ENCODE peak calls at places on chromosomes 11 and 22, in five cellular contexts. One of them, this sample, is unnamed.

GRCh38 chr11:57511741-57512430 is 3.6 kb downstream of the SLC43A1 start:
- DNase-seq in anterior cingulate cortex: no peak
- DNase-seq in GM13977: no peak
- DNase-seq in heart left ventricle: no peak
- DNase-seq in NCI-H2029: no peak
- DNase-seq in this sample: no peak

GRCh38 chr22:45504703-45505341 is 2.1 kb downstream of the FBLN1 start:
- DNase-seq in anterior cingulate cortex: peak
- DNase-seq in GM13977: no peak
- DNase-seq in heart left ventricle: peak
- DNase-seq in NCI-H2029: no peak
- DNase-seq in this sample: no peak

GRCh38 chr11:65920035-65920802 is 993 bp downstream of the DRAP1 start:
- DNase-seq in anterior cingulate cortex: no peak
- DNase-seq in GM13977: no peak
- DNase-seq in heart left ventricle: no peak
- DNase-seq in NCI-H2029: no peak
- DNase-seq in this sample: no peak

GRCh38 chr11:45169310-45170072 is 23.1 kb downstream of the PRDM11 start:
- DNase-seq in NCI-H2029: peak
- DNase-seq in GM13977: no peak
- DNase-seq in heart left ventricle: no peak
- DNase-seq in anterior cingulate cortex: no peak
- DNase-seq in this sample: no peak

GRCh38 chr11:9137293-9138132 is 46.1 kb upstream of the SCUBE2 start:
- DNase-seq in anterior cingulate cortex: peak
- DNase-seq in GM13977: peak
- DNase-seq in heart left ventricle: peak
- DNase-seq in NCI-H2029: peak
- DNase-seq in this sample: peak

GRCh38 chr11:32430586-32431357 is 4.6 kb downstream of the WT1 start:
- DNase-seq in anterior cingulate cortex: no peak
- DNase-seq in heart left ventricle: no peak
- DNase-seq in NCI-H2029: no peak
- DNase-seq in GM13977: peak
- DNase-seq in this sample: no peak

GRCh38 chr11:94803491-94803890 is 35.3 kb downstream of the AMOTL1 start:
- DNase-seq in heart left ventricle: no peak
- DNase-seq in anterior cingulate cortex: no peak
- DNase-seq in GM13977: no peak
- DNase-seq in NCI-H2029: no peak
- DNase-seq in this sample: no peak

GRCh38 chr22:30777589-30777988 is 82.9 kb downstream of the OSBP2 start:
- DNase-seq in anterior cingulate cortex: no peak
- DNase-seq in heart left ventricle: no peak
- DNase-seq in GM13977: no peak
- DNase-seq in NCI-H2029: no peak
- DNase-seq in this sample: no peak

GRCh38 chr11:77127969-77128691 is at the start of gene MYO7A:
- DNase-seq in anterior cingulate cortex: peak
- DNase-seq in heart left ventricle: peak
- DNase-seq in NCI-H2029: no peak
- DNase-seq in GM13977: no peak
- DNase-seq in this sample: no peak

GRCh38 chr11:6475936-6476335 is 2.2 kb upstream of the TRIM3 start:
- DNase-seq in GM13977: no peak
- DNase-seq in NCI-H2029: peak
- DNase-seq in heart left ventricle: no peak
- DNase-seq in anterior cingulate cortex: no peak
- DNase-seq in this sample: no peak

GRCh38 chr11:115775846-115776245 is 271.6 kb upstream of the CADM1 start:
- DNase-seq in anterior cingulate cortex: no peak
- DNase-seq in heart left ventricle: no peak
- DNase-seq in GM13977: no peak
- DNase-seq in NCI-H2029: no peak
- DNase-seq in this sample: no peak

GRCh38 chr11:269146-269890 is 8.9 kb upstream of the NLRP6 start:
- DNase-seq in anterior cingulate cortex: no peak
- DNase-seq in heart left ventricle: no peak
- DNase-seq in GM13977: peak
- DNase-seq in NCI-H2029: no peak
- DNase-seq in this sample: no peak

GRCh38 chr11:74162688-74163467 is 7.9 kb downstream of the C2CD3 start:
- DNase-seq in GM13977: peak
- DNase-seq in anterior cingulate cortex: no peak
- DNase-seq in NCI-H2029: no peak
- DNase-seq in heart left ventricle: no peak
- DNase-seq in this sample: no peak

GRCh38 chr22:35600466-35600865 is 16.7 kb downstream of the MB start:
- DNase-seq in NCI-H2029: no peak
- DNase-seq in heart left ventricle: no peak
- DNase-seq in GM13977: no peak
- DNase-seq in anterior cingulate cortex: no peak
- DNase-seq in this sample: no peak

GRCh38 chr11:201936-202335 is 5.3 kb downstream of the BET1L start:
- DNase-seq in GM13977: no peak
- DNase-seq in heart left ventricle: no peak
- DNase-seq in anterior cingulate cortex: no peak
- DNase-seq in NCI-H2029: no peak
- DNase-seq in this sample: no peak

GRCh38 chr11:44632466-44633123 is 67.1 kb downstream of the CD82 start:
- DNase-seq in anterior cingulate cortex: peak
- DNase-seq in NCI-H2029: no peak
- DNase-seq in GM13977: no peak
- DNase-seq in heart left ventricle: no peak
- DNase-seq in this sample: no peak

GRCh38 chr11:44940424-44940823 is 10.3 kb downstream of the TP53I11 start:
- DNase-seq in GM13977: no peak
- DNase-seq in NCI-H2029: no peak
- DNase-seq in heart left ventricle: no peak
- DNase-seq in anterior cingulate cortex: no peak
- DNase-seq in this sample: no peak

GRCh38 chr11:65852508-65853248 is 5.3 kb downstream of the CFL1 start:
- DNase-seq in NCI-H2029: no peak
- DNase-seq in anterior cingulate cortex: no peak
- DNase-seq in GM13977: no peak
- DNase-seq in heart left ventricle: peak
- DNase-seq in this sample: no peak

GRCh38 chr11:3341298-3341697 is 37.6 kb downstream of the ZNF195 start:
- DNase-seq in anterior cingulate cortex: no peak
- DNase-seq in GM13977: peak
- DNase-seq in heart left ventricle: peak
- DNase-seq in NCI-H2029: no peak
- DNase-seq in this sample: no peak

GRCh38 chr22:17590586-17590985 is 27.3 kb downstream of the SLC25A18 start:
- DNase-seq in NCI-H2029: no peak
- DNase-seq in GM13977: no peak
- DNase-seq in heart left ventricle: no peak
- DNase-seq in anterior cingulate cortex: no peak
- DNase-seq in this sample: no peak

GRCh38 chr22:32233091-32233490 is 22.1 kb downstream of the SLC5A4 start:
- DNase-seq in NCI-H2029: no peak
- DNase-seq in anterior cingulate cortex: no peak
- DNase-seq in GM13977: no peak
- DNase-seq in heart left ventricle: no peak
- DNase-seq in this sample: no peak

GRCh38 chr11:95266751-95267374 is 35.9 kb upstream of the SESN3 start:
- DNase-seq in GM13977: no peak
- DNase-seq in NCI-H2029: peak
- DNase-seq in anterior cingulate cortex: no peak
- DNase-seq in heart left ventricle: no peak
- DNase-seq in this sample: no peak

GRCh38 chr22:47299211-47299878 is 536.9 kb downstream of the TBC1D22A start:
- DNase-seq in heart left ventricle: no peak
- DNase-seq in anterior cingulate cortex: no peak
- DNase-seq in NCI-H2029: no peak
- DNase-seq in GM13977: no peak
- DNase-seq in this sample: no peak

GRCh38 chr22:47606426-47606825 is 844.0 kb downstream of the TBC1D22A start:
- DNase-seq in GM13977: no peak
- DNase-seq in NCI-H2029: no peak
- DNase-seq in heart left ventricle: no peak
- DNase-seq in anterior cingulate cortex: no peak
- DNase-seq in this sample: no peak

GRCh38 chr11:64022125-64022784 is 13.5 kb upstream of the FLRT1 start:
- DNase-seq in heart left ventricle: no peak
- DNase-seq in anterior cingulate cortex: no peak
- DNase-seq in NCI-H2029: no peak
- DNase-seq in GM13977: no peak
- DNase-seq in this sample: no peak

GRCh38 chr11:44631831-44632230 is 66.4 kb downstream of the CD82 start:
- DNase-seq in heart left ventricle: no peak
- DNase-seq in anterior cingulate cortex: no peak
- DNase-seq in GM13977: peak
- DNase-seq in NCI-H2029: no peak
- DNase-seq in this sample: no peak

GRCh38 chr11:65855927-65856363 is 2.0 kb downstream of the CFL1 start:
- DNase-seq in NCI-H2029: no peak
- DNase-seq in anterior cingulate cortex: no peak
- DNase-seq in GM13977: no peak
- DNase-seq in heart left ventricle: no peak
- DNase-seq in this sample: no peak

GRCh38 chr11:110571286-110571685 is 141.0 kb downstream of the ARHGAP20 start:
- DNase-seq in anterior cingulate cortex: no peak
- DNase-seq in NCI-H2029: no peak
- DNase-seq in heart left ventricle: no peak
- DNase-seq in GM13977: no peak
- DNase-seq in this sample: no peak